ENCODE peak calls at places on chromosome 1, in five cellular contexts. One of them, this sample, is unnamed.

GRCh38 chr1:46288485-46289133 is 14.8 kb downstream of the LRRC41 start:
- DNase-seq in posterior cingulate gyrus: no peak
- DNase-seq in AG04449: peak; percentile 65
- DNase-seq in NCI-H1092: no peak
- DNase-seq in NT2/D1: no peak
- DNase-seq in this sample: no peak

GRCh38 chr1:147700042-147700711 is 29.9 kb upstream of the ACP6 start:
- DNase-seq in AG04449: no peak
- DNase-seq in NT2/D1: peak; percentile 67
- DNase-seq in NCI-H1092: peak; percentile 73
- DNase-seq in posterior cingulate gyrus: peak; percentile 55
- DNase-seq in this sample: peak; percentile 84

GRCh38 chr1:225299624-225300023 is 128.2 kb downstream of the LBR start:
- DNase-seq in AG04449: no peak
- DNase-seq in posterior cingulate gyrus: no peak
- DNase-seq in NT2/D1: no peak
- DNase-seq in NCI-H1092: no peak
- DNase-seq in this sample: no peak

GRCh38 chr1:4076346-4076745 is 176.3 kb upstream of the C1orf174 start:
- DNase-seq in AG04449: no peak
- DNase-seq in posterior cingulate gyrus: no peak
- DNase-seq in NCI-H1092: no peak
- DNase-seq in NT2/D1: no peak
- DNase-seq in this sample: no peak

GRCh38 chr1:111948209-111949131 is 41.0 kb downstream of the KCND3 start:
- DNase-seq in NCI-H1092: peak; percentile 87
- DNase-seq in NT2/D1: no peak
- DNase-seq in AG04449: no peak
- DNase-seq in posterior cingulate gyrus: peak; percentile 66
- DNase-seq in this sample: peak; percentile 60

GRCh38 chr1:96515925-96516324 is 205.7 kb upstream of the PTBP2 start:
- DNase-seq in NCI-H1092: no peak
- DNase-seq in posterior cingulate gyrus: no peak
- DNase-seq in NT2/D1: no peak
- DNase-seq in AG04449: no peak
- DNase-seq in this sample: no peak

GRCh38 chr1:193733674-193734073 is 547.3 kb upstream of the B3GALT2 start:
- DNase-seq in NT2/D1: no peak
- DNase-seq in AG04449: no peak
- DNase-seq in NCI-H1092: no peak
- DNase-seq in posterior cingulate gyrus: no peak
- DNase-seq in this sample: no peak

GRCh38 chr1:209576798-209577197 is 6.7 kb upstream of the CAMK1G start:
- DNase-seq in NCI-H1092: peak; percentile 71
- DNase-seq in AG04449: no peak
- DNase-seq in posterior cingulate gyrus: peak; percentile 87
- DNase-seq in NT2/D1: peak; percentile 66
- DNase-seq in this sample: peak; percentile 90

GRCh38 chr1:218813247-218813646 is 360.4 kb upstream of the LYPLAL1 start:
- DNase-seq in AG04449: no peak
- DNase-seq in NCI-H1092: no peak
- DNase-seq in posterior cingulate gyrus: no peak
- DNase-seq in NT2/D1: no peak
- DNase-seq in this sample: no peak

GRCh38 chr1:89794406-89794805 is 26.4 kb upstream of the LRRC8D start:
- DNase-seq in NT2/D1: peak; percentile 57
- DNase-seq in NCI-H1092: no peak
- DNase-seq in posterior cingulate gyrus: no peak
- DNase-seq in AG04449: no peak
- DNase-seq in this sample: no peak

GRCh38 chr1:193355654-193356053 is 169.2 kb upstream of the B3GALT2 start:
- DNase-seq in NCI-H1092: no peak
- DNase-seq in AG04449: no peak
- DNase-seq in posterior cingulate gyrus: no peak
- DNase-seq in NT2/D1: no peak
- DNase-seq in this sample: no peak

GRCh38 chr1:36324322-36324802 is 917 bp upstream of the EVA1B start:
- DNase-seq in posterior cingulate gyrus: no peak
- DNase-seq in NCI-H1092: no peak
- DNase-seq in NT2/D1: no peak
- DNase-seq in AG04449: no peak
- DNase-seq in this sample: no peak

GRCh38 chr1:99934801-99935200 is 35.0 kb upstream of the SLC35A3 start:
- DNase-seq in AG04449: no peak
- DNase-seq in posterior cingulate gyrus: no peak
- DNase-seq in NCI-H1092: no peak
- DNase-seq in NT2/D1: no peak
- DNase-seq in this sample: no peak

GRCh38 chr1:65894738-65895605 is 102.3 kb downstream of the PDE4B start:
- DNase-seq in posterior cingulate gyrus: no peak
- DNase-seq in NCI-H1092: no peak
- DNase-seq in AG04449: no peak
- DNase-seq in NT2/D1: no peak
- DNase-seq in this sample: no peak

GRCh38 chr1:67735806-67736627 is 51.0 kb downstream of the GADD45A start:
- DNase-seq in NCI-H1092: peak; percentile 57
- DNase-seq in posterior cingulate gyrus: peak; percentile 80
- DNase-seq in AG04449: peak; percentile 82
- DNase-seq in NT2/D1: no peak
- DNase-seq in this sample: peak; percentile 83

This sample was measured in Ammon's horn.